ENCODE peak calls at places on chromosomes 7 and 10, in nine cellular contexts. Z is BJ; P is left ventricle myocardium inferior; M is HCT116; O is AG04450; T is osteoblast; U is CD8-positive, alpha-beta T cell; B is transverse colon; C is fibroblast of lung. S is an unnamed sample.

GRCh38 chr10:127133672-127134500 is 62.5 kb downstream of the INSYN2A start:
- DNase-seq in P (no peak), T (peak), C (no peak), M (no peak), O (no peak), U (no peak), Z (no peak), B (no peak), S (no peak)

GRCh38 chr7:132790104-132790503 is 213.8 kb upstream of the PLXNA4 start:
- DNase-seq in C (no peak), Z (no peak), B (no peak), U (no peak), P (no peak), M (no peak), O (no peak), T (no peak), S (no peak)

GRCh38 chr10:93461124-93461806 is 20.9 kb downstream of the MYOF start:
- DNase-seq in Z (no peak), P (no peak), C (peak), U (no peak), M (no peak), T (no peak), B (no peak), O (no peak), S (peak)

GRCh38 chr10:61662794-61663259 is at the start of gene CABCOCO1:
- DNase-seq in U (no peak), B (peak), C (peak), P (peak), O (no peak), Z (no peak), T (peak), M (peak), S (peak)

GRCh38 chr10:29956335-29956924 is 103.0 kb downstream of the JCAD start:
- DNase-seq in U (no peak), P (no peak), C (no peak), O (no peak), B (no peak), M (no peak), T (no peak), Z (no peak), S (no peak)

GRCh38 chr7:157568785-157569584 is 232.2 kb downstream of the DNAJB6 start:
- DNase-seq in U (peak), B (peak), O (no peak), M (no peak), T (no peak), C (peak), P (peak), Z (no peak), S (peak)

GRCh38 chr10:43983405-43983804 is 334.7 kb upstream of the ZNF32 start:
- DNase-seq in U (no peak), P (no peak), T (no peak), B (no peak), Z (no peak), C (no peak), O (no peak), M (no peak), S (no peak)

GRCh38 chr7:117689421-117689820 is 183.8 kb downstream of the CTTNBP2 start:
- DNase-seq in U (no peak), O (no peak), C (no peak), T (no peak), Z (no peak), M (no peak), B (no peak), P (no peak), S (no peak)

GRCh38 chr10:23521735-23522134 is 82.9 kb downstream of the OTUD1 start:
- DNase-seq in P (no peak), T (no peak), Z (no peak), O (no peak), U (no peak), M (no peak), B (no peak), C (no peak), S (no peak)

GRCh38 chr10:75269605-75270004 is 33.8 kb upstream of the COMTD1 start:
- DNase-seq in Z (no peak), M (no peak), C (no peak), T (no peak), U (no peak), P (no peak), O (no peak), B (no peak), S (no peak)

GRCh38 chr7:101792051-101792651 is 25.3 kb upstream of the CUX1 start:
- DNase-seq in Z (peak), B (no peak), C (peak), O (no peak), M (no peak), U (no peak), T (peak), P (peak), S (peak)

GRCh38 chr7:38206071-38206470 is 28.0 kb downstream of the STARD3NL start:
- DNase-seq in M (no peak), C (no peak), O (no peak), P (no peak), Z (no peak), T (no peak), U (no peak), B (no peak), S (no peak)

GRCh38 chr10:101070098-101070497 is 8.3 kb downstream of the KAZALD1 start:
- DNase-seq in C (no peak), M (no peak), O (no peak), U (no peak), Z (no peak), T (no peak), P (no peak), B (peak), S (peak)

GRCh38 chr7:154795437-154795836 is 207.5 kb downstream of the PAXIP1 start:
- DNase-seq in U (no peak), Z (no peak), B (no peak), C (no peak), P (no peak), M (no peak), T (no peak), O (no peak), S (no peak)

GRCh38 chr10:122435212-122435827 is 19.1 kb upstream of the ARMS2 start:
- DNase-seq in M (peak), C (peak), Z (no peak), P (no peak), T (no peak), U (no peak), B (no peak), O (no peak), S (peak)

GRCh38 chr7:101922631-101923275 is 105.3 kb downstream of the CUX1 start:
- DNase-seq in Z (no peak), T (no peak), B (no peak), P (no peak), M (no peak), C (no peak), U (no peak), O (no peak), S (no peak)

GRCh38 chr10:47047577-47048532 is 136.6 kb downstream of the PTPN20 start:
- DNase-seq in P (peak), T (peak), B (peak), C (peak), M (peak), O (peak), Z (no peak), U (peak), S (peak)

GRCh38 chr7:23717788-23718187 is 7.8 kb downstream of the STK31 start:
- DNase-seq in U (no peak), P (no peak), B (no peak), M (no peak), Z (no peak), C (no peak), O (no peak), T (no peak), S (no peak)

GRCh38 chr7:93145324-93145723 is 2.9 kb downstream of the SAMD9L start:
- DNase-seq in C (no peak), U (no peak), M (no peak), B (no peak), Z (no peak), T (no peak), P (no peak), O (no peak), S (no peak)

DNA sequence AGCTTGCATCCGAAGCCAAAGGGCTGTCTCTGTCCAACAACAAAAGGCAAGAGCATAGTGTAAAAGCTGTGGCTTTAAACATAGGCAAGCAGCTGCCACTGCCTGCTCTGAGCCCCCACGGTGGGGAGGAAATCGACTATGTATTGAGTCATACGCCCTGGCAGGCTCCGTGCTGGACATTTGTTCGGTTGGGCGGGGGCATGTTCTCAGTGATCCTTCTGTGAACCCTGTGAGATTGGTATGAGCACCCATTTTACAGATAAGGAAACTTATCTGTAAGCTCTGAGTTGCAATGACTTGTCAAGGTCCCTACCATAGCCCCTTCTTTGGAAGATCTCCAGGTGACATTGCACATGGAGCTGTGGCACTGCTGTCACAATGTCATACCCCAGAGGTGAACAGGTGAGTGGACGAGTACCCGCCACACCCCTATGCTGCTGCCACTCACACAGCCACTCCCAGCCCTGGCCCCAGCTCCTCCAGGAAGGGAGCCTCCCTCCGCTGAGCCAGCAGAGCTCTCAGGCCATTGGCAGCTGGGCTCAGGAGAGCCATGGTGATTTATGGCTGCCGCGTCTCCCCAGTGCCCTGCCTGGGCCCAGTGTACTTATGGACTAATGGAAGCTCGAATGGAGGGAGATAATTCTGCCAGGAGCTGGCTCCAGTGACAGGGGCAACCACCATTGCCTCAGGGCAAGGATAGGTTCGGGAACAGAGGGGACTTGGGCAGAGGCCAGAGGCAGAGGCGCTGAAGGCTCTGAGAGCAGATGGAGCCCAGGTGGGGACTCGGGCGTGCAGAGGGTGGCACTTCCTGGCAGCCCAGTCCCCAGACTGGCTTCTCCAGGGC is 43.7 kb downstream of the UNC5B start:
- DNase-seq in B (peak), U (no peak), Z (peak), P (peak), O (peak), C (peak), M (peak), T (peak), S (peak)
- H3K4me3 ChIP-seq in B (no peak), U (no peak), Z (no peak), P (no peak), O (no peak), C (no peak), M (peak), T (peak), S (no peak)

GRCh38 chr7:50696810-50697582 is 85.7 kb downstream of the GRB10 start:
- DNase-seq in Z (no peak), O (no peak), P (no peak), M (peak), B (no peak), T (no peak), C (no peak), U (no peak), S (peak)
- TF ChIP-seq CTCF in Z (peak), O (peak), P (peak), M (peak), B (peak), T (peak), C (peak), U (peak), S (peak)

GRCh38 chr10:113858541-113858940 is 4.1 kb downstream of the NHLRC2 start:
- DNase-seq in M (no peak), Z (no peak), T (no peak), U (no peak), B (no peak), C (peak), P (no peak), O (no peak), S (peak)
- H3K4me3 ChIP-seq in M (no peak), Z (no peak), T (no peak), U (no peak), B (no peak), C (no peak), P (peak), O (no peak), S (no peak)

DNA sequence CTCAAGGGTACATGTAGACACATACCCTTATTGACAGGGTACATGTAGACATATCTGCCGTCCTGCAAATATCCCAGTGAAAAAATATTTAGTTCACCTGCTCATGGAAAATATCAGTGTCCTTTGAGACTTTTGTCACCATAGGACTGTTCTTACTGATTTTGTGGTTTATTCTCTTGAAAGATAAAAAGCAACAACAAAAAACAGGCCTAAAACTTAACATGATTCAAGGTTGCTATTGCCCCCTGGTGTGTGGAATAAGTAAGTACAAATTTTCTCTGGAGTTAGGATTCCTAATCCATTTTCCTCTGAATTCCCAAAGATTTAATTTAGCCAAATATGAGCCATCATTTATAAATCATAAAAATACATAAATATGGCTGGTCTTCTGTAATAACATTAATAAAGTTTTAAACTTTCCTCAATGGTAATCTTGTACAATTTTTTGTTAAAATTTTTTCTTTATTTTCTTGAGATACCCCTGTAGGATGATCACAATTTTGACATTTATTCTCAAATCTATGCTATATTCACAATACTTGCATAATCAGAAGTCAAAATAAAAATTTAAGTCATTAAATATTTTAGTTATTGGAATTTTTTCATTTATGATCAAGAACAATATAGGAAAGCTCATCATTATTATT is 741.4 kb upstream of the POT1 start:
- DNase-seq in O (no peak), C (peak), B (no peak), U (no peak), M (peak), T (no peak), P (no peak), Z (no peak), S (peak)
- TF ChIP-seq CTCF in O (peak), C (peak), B (peak), U (no peak), M (peak), T (peak), P (peak), Z (peak), S (peak)

GRCh38 chr10:110222896-110223675 is 15.7 kb downstream of the MXI1 start:
- DNase-seq in P (no peak), C (no peak), O (no peak), U (no peak), M (no peak), Z (no peak), B (no peak), T (no peak), S (no peak)

GRCh38 chr10:110226555-110226925 is 19.1 kb downstream of the MXI1 start:
- DNase-seq in C (peak), T (peak), O (peak), Z (no peak), M (peak), B (peak), U (peak), P (peak), S (peak)

GRCh38 chr10:110225756-110226554 is 18.6 kb downstream of the MXI1 start:
- DNase-seq in P (peak), T (peak), O (peak), Z (peak), C (peak), B (peak), M (peak), U (peak), S (peak)

GRCh38 chr10:110225441-110225755 is 18.0 kb downstream of the MXI1 start:
- DNase-seq in O (no peak), Z (no peak), C (no peak), B (no peak), M (no peak), T (no peak), U (no peak), P (no peak), S (no peak)

DNA sequence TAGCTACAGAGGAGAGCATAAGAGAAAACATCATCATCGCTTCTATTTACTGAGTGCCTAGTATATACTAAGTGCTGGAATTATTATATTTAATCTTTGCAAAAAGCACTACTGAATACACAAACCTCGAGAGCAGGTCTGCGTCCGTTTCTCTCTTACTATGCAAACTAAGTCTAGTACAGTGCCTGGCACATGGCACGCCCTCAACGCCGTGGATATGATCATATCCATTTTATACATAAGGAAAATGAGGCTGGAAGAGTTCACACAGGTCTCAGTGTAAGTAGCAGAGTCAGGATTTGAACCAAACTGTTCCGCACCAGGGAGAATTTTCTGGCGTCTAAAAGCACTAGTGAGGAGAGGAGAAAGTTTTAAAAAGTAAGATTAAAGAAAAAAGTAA is 17.6 kb downstream of the MXI1 start:
- DNase-seq in B (no peak), Z (no peak), O (no peak), T (no peak), P (no peak), U (no peak), M (no peak), C (no peak), S (no peak)
- H3K4me3 ChIP-seq in B (peak), Z (peak), O (peak), T (peak), P (peak), U (peak), M (peak), C (peak), S (peak)

DNA sequence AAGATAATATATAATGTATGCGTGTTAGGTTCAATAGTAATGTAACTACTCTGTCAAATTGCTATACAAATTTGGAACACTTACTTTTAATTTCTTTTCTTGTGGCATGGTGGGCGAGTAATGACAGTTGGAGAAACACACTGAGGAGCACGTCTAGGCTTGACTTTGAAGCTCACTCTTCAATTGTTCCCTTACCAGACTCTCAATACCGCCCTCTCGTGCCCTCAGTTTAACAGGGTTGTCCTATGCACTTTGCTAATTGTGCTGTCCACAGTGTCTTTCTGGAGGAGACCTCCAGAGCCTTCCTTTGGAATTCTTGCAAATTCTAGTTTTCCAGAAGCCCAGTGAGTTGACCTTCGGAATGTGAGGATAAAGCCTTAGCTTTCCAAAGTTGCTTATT is 107.2 kb upstream of the RELN start:
- DNase-seq in P (no peak), T (no peak), M (peak), U (no peak), B (no peak), O (no peak), Z (no peak), C (peak), S (peak)
- TF ChIP-seq CTCF in P (no peak), T (peak), M (peak), U (no peak), B (no peak), O (peak), Z (peak), C (no peak), S (peak)

DNA sequence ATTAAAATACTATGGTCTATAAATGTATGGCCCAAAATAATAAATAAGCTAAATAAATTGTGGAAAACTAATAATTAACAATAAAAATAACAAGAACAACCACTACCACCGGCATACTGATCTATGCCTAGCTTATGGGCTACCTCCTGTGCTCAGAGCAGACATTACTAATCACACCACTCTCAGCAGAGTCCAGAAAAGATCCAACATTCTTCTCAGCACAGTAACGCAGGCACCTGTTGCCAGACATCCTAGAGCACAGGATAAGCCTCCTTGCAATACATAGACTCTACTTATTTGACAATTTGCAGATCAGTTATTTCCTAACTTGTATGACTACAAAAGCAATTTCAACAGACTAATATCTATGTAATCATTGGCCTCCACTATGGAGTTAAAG is 137.1 kb upstream of the NEBL start:
- DNase-seq in B (no peak), Z (no peak), M (no peak), U (no peak), C (no peak), P (no peak), O (no peak), T (no peak), S (no peak)
- H3K4me3 ChIP-seq in B (no peak), Z (no peak), M (no peak), U (no peak), C (no peak), P (no peak), O (no peak), T (no peak), S (no peak)

GRCh38 chr7:2607913-2608899 is 23.6 kb upstream of the TTYH3 start:
- DNase-seq in P (no peak), O (no peak), M (no peak), C (no peak), T (peak), Z (no peak), B (no peak), U (no peak), S (no peak)

GRCh38 chr7:2610466-2610865 is 21.3 kb upstream of the TTYH3 start:
- DNase-seq in P (no peak), O (no peak), Z (no peak), T (no peak), B (no peak), C (no peak), M (no peak), U (no peak), S (no peak)

GRCh38 chr7:2610898-2611297 is 20.9 kb upstream of the TTYH3 start:
- DNase-seq in P (no peak), M (no peak), O (no peak), B (no peak), U (no peak), T (no peak), Z (no peak), C (no peak), S (no peak)

GRCh38 chr7:2607122-2607912 is 24.5 kb upstream of the TTYH3 start:
- DNase-seq in C (no peak), U (no peak), B (peak), P (peak), M (no peak), O (no peak), Z (no peak), T (peak), S (no peak)

GRCh38 chr7:2609001-2609411 is 22.8 kb upstream of the TTYH3 start:
- DNase-seq in C (no peak), O (no peak), M (peak), U (no peak), Z (no peak), P (no peak), B (no peak), T (peak), S (peak)
- TF ChIP-seq CTCF in C (peak), O (peak), M (peak), U (peak), Z (peak), P (no peak), B (no peak), T (peak), S (peak)

S was measured in fibroblast of mammary gland.